ENCODE peak calls at places on chromosomes 6 and 20, in nine cellular contexts. V is IMR-90, O is AG04450, T is GM10248, A is psoas muscle, R is uterus, M is Peyer's patch, D is choroid plexus epithelial cell, S is PC-3. J is an unnamed sample.

GRCh38 chr6:157741321-157741720 is 81.7 kb upstream of the SNX9 start:
- DNase-seq in V (no peak), O (no peak), T (no peak), A (no peak), R (no peak), M (no peak), D (no peak), S (no peak), J (no peak)

GRCh38 chr6:129521946-129522345 is 188.0 kb downstream of the ARHGAP18 start:
- DNase-seq in V (no peak), O (no peak), T (no peak), A (no peak), R (no peak), M (no peak), D (no peak), S (no peak), J (no peak)

GRCh38 chr20:17848649-17849048 is 119.9 kb downstream of the SNX5 start:
- DNase-seq in V (no peak), O (no peak), T (no peak), A (no peak), R (no peak), M (peak), D (no peak), S (no peak), J (no peak)

GRCh38 chr20:44572551-44573500 is 9.6 kb upstream of the PKIG start:
- DNase-seq in V (peak), O (peak), T (no peak), A (peak), R (peak), M (no peak), D (peak), S (peak), J (peak)

GRCh38 chr6:117352466-117353081 is 73.2 kb downstream of the ROS1 start:
- DNase-seq in V (peak), O (no peak), T (no peak), A (no peak), R (no peak), M (no peak), D (peak), S (peak), J (peak)

GRCh38 chr20:57633945-57634491 is 13.8 kb upstream of the ZBP1 start:
- DNase-seq in V (no peak), O (no peak), T (no peak), A (no peak), R (no peak), M (peak), D (no peak), S (no peak), J (no peak)

GRCh38 chr6:133646021-133646682 is 242.8 kb upstream of the TCF21 start:
- DNase-seq in V (peak), O (no peak), T (no peak), A (no peak), R (no peak), M (no peak), D (peak), S (peak), J (peak)

GRCh38 chr20:2756056-2756611 is 44.3 kb downstream of the CPXM1 start:
- DNase-seq in V (peak), O (peak), T (peak), A (no peak), R (no peak), M (no peak), D (peak), S (peak), J (peak)

GRCh38 chr6:139962663-139963314 is 588.3 kb upstream of the CITED2 start:
- DNase-seq in V (no peak), O (no peak), T (no peak), A (no peak), R (no peak), M (no peak), D (no peak), S (no peak), J (no peak)

GRCh38 chr6:30101939-30102700 is 10.8 kb downstream of the TRIM31 start:
- DNase-seq in V (peak), O (peak), T (peak), A (peak), R (peak), M (peak), D (peak), S (peak), J (peak)

GRCh38 chr20:43409041-43409913 is 48.4 kb upstream of the SRSF6 start:
- DNase-seq in V (peak), O (peak), T (no peak), A (no peak), R (no peak), M (no peak), D (peak), S (peak), J (peak)

GRCh38 chr6:160139420-160139851 is 17.8 kb downstream of the SLC22A1 start:
- DNase-seq in V (peak), O (peak), T (no peak), A (no peak), R (peak), M (no peak), D (peak), S (peak), J (peak)

GRCh38 chr6:164113637-164114036 is 699.1 kb downstream of the QKI start:
- DNase-seq in V (no peak), O (no peak), T (no peak), A (no peak), R (no peak), M (no peak), D (no peak), S (no peak), J (no peak)

GRCh38 chr6:12012566-12013367 is 655 bp downstream of the HIVEP1 start:
- DNase-seq in V (peak), O (peak), T (peak), A (peak), R (peak), M (peak), D (peak), S (peak), J (peak)

GRCh38 chr6:56102216-56102615 is 145.2 kb downstream of the COL21A1 start:
- DNase-seq in V (no peak), O (no peak), T (no peak), A (no peak), R (no peak), M (no peak), D (no peak), S (peak), J (no peak)

GRCh38 chr6:39224058-39224457 is 5.2 kb downstream of the KCNK5 start:
- DNase-seq in V (no peak), O (no peak), T (no peak), A (no peak), R (no peak), M (no peak), D (no peak), S (no peak), J (no peak)

GRCh38 chr6:167974644-167975344 is 22.7 kb upstream of the KIF25 start:
- DNase-seq in V (peak), O (no peak), T (no peak), A (no peak), R (no peak), M (no peak), D (peak), S (peak), J (no peak)

GRCh38 chr6:27770724-27771123 is 141.5 kb downstream of the OR2B2 start:
- DNase-seq in V (no peak), O (no peak), T (no peak), A (no peak), R (no peak), M (no peak), D (no peak), S (no peak), J (no peak)

GRCh38 chr6:169592558-169592957 is 109.3 kb downstream of the WDR27 start:
- DNase-seq in V (peak), O (peak), T (no peak), A (no peak), R (no peak), M (no peak), D (peak), S (peak), J (no peak)

GRCh38 chr20:36969478-36970186 is 18.1 kb upstream of the SAMHD1 start:
- DNase-seq in V (no peak), O (no peak), T (no peak), A (no peak), R (no peak), M (peak), D (peak), S (no peak), J (no peak)

GRCh38 chr20:53003420-53003819 is 31.3 kb downstream of the TSHZ2 start:
- DNase-seq in V (no peak), O (no peak), T (no peak), A (no peak), R (no peak), M (no peak), D (no peak), S (no peak), J (no peak)

GRCh38 chr20:18288748-18289705 is 700 bp downstream of the ZNF133 start:
- DNase-seq in V (peak), O (no peak), T (no peak), A (peak), R (no peak), M (no peak), D (peak), S (no peak), J (peak)

GRCh38 chr20:3156811-3157619 is 2.6 kb downstream of the FASTKD5 start:
- DNase-seq in V (peak), O (no peak), T (peak), A (no peak), R (no peak), M (no peak), D (peak), S (no peak), J (no peak)

GRCh38 chr6:104404377-104404776 is 455.3 kb downstream of the HACE1 start:
- DNase-seq in V (no peak), O (no peak), T (no peak), A (no peak), R (no peak), M (no peak), D (no peak), S (no peak), J (no peak)

GRCh38 chr6:6987749-6988148 is 120.0 kb upstream of the RREB1 start:
- DNase-seq in V (no peak), O (no peak), T (no peak), A (no peak), R (no peak), M (no peak), D (no peak), S (no peak), J (no peak)

GRCh38 chr6:37103169-37104039 is 66.5 kb upstream of the PIM1 start:
- DNase-seq in V (no peak), O (no peak), T (no peak), A (peak), R (peak), M (peak), D (peak), S (peak), J (peak)

GRCh38 chr20:1430004-1430451 is 36.6 kb downstream of the NSFL1C start:
- DNase-seq in V (peak), O (peak), T (no peak), A (no peak), R (no peak), M (no peak), D (peak), S (peak), J (no peak)

GRCh38 chr20:10075606-10076005 is 40.8 kb downstream of the ANKEF1 start:
- DNase-seq in V (no peak), O (no peak), T (no peak), A (no peak), R (no peak), M (no peak), D (no peak), S (no peak), J (no peak)

GRCh38 chr20:10077886-10078285 is 43.1 kb downstream of the ANKEF1 start:
- DNase-seq in V (no peak), O (no peak), T (no peak), A (no peak), R (no peak), M (no peak), D (no peak), S (no peak), J (no peak)

GRCh38 chr20:10078403-10078802 is 43.6 kb downstream of the ANKEF1 start:
- DNase-seq in V (no peak), O (no peak), T (no peak), A (no peak), R (no peak), M (no peak), D (no peak), S (no peak), J (no peak)

GRCh38 chr20:10076126-10077080 is 41.6 kb downstream of the ANKEF1 start:
- DNase-seq in V (no peak), O (no peak), T (no peak), A (no peak), R (no peak), M (no peak), D (peak), S (peak), J (peak)

DNA sequence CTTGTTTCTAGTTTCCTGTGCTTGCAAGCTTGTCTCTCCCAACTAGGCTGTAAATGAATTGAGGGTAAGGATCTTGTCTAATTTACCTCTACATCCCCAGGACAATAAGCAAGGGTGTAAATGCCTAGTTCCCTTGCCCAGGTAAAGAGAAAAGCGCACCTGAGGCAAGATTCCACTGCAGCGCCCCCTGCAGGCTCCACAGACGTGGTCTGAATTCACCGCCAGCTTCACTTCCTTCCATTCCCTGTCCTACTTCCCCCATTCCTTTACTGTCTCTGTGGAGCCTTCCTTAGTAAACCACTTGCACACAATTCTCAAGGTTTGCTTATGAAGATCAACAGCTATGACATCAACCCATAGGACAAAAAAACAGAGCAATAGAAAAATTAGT is 42.3 kb downstream of the ANKEF1 start:
- DNase-seq in V (no peak), O (no peak), T (no peak), A (no peak), R (no peak), M (no peak), D (no peak), S (no peak), J (no peak)
- TF ChIP-seq CTCF in V (no peak), O (peak), T (no peak), A (no peak), R (no peak), M (peak), D (peak), S (peak), J (peak)

DNA sequence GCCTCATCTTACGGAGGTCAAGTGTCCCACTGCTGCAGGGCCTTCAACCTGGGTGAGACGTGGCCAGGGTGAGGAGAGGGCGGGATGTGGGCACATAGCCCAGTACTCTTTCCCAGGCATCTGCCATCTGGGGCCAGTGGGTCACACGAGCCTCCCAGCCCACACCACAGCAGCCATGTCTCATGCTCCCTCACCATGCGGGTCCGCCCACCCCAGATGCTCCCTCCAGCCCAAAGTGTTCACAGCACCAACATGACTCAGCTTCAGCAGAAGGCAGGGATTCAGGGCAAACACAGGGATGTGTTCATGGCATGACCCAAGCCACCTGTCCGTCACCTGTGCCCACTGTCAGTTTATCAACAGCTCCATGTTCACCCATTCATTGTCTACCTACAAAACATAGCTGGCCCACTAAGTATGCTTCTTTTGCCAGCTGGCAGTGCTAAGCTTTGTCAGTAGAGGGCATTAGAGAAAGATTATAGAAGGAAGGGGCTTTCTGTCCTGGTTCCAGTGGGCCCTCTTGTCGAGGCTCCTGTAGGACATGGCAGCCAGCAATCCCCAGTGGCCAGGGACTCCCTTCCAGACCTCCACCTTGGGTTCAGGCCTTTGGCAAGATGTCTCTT is 109.2 kb downstream of the FOXF2 start:
- DNase-seq in V (peak), O (no peak), T (no peak), A (no peak), R (no peak), M (no peak), D (no peak), S (no peak), J (no peak)
- TF ChIP-seq CTCF in V (no peak), O (peak), T (peak), A (no peak), R (no peak), M (no peak), D (peak), S (peak), J (no peak)

GRCh38 chr6:19873031-19873430 is 35.9 kb downstream of the ID4 start:
- DNase-seq in V (no peak), O (no peak), T (no peak), A (no peak), R (no peak), M (no peak), D (no peak), S (peak), J (peak)
- TF ChIP-seq CTCF in V (peak), O (no peak), T (no peak), A (no peak), R (no peak), M (no peak), D (peak), S (peak), J (no peak)

DNA sequence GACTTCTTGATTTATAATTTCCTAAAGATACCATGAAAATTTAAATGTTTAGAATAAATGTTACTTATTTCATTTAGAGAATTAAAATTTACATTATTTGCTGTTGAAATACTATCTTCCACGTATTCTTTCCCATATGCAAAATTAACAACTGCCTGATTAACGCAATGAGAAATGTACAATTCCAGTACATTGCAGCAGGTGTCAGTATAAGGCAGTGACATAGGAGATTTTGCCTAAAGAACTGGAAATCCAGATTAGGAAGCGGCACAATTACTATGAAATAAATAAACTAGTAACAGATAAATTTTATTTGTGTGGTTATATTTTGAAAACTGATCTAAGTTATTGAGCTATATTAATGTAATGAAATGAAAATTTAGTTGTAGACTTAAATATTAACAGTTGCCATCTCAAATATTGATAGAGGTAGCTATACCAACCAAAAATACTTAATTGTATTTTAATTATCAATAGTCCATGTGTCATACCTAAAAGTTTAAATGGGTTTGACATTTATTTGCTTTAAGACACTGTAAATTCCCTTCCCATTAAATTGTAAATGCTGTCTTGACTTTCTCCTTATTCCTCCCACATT is 300.2 kb downstream of the UTRN start:
- DNase-seq in V (peak), O (no peak), T (no peak), A (no peak), R (no peak), M (no peak), D (peak), S (peak), J (peak)
- TF ChIP-seq CTCF in V (peak), O (peak), T (peak), A (peak), R (peak), M (peak), D (peak), S (peak), J (peak)

DNA sequence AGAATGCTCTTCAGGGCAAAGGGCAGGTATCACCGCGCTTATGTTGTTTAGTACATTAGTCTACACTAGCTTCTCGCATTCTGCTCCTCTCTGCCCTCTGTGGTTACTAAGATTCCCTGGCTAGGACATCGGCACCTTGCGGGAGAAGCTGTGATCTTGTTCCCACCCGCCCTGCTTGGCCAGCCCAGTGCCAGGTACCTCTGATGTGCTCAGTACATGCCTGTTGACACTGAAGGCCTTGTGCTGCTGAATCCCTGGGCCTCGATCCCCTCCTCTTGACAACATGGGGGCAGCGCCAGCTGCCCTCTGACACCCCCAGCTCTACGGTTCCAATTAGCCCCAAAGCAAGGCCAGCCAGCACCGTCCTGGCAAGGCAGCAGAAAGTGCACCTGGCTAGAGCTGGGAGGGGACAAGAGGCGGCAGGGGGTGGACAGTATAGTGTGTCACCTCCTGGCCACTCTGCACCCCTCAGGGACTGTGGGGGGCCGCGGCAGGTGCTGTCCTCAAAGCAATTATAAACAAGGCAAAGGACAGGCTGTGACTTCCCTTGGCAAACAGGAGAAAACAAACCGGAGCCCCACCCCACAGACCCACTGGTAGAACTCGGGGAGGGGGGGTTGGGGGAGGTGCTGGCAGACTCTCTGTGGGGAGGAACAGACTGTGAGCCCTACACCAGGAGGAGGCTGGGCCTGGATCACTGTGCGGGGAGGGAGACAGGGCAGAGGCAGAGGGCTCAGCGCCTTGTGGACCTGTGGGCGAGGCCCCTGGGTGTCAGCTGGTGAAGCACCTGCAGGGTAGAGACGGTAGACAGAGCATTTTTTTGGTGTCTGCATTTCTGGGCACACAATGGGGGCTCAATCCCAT is 7.1 kb downstream of the TFEB start:
- DNase-seq in V (no peak), O (no peak), T (no peak), A (no peak), R (no peak), M (peak), D (no peak), S (no peak), J (no peak)
- TF ChIP-seq CTCF in V (no peak), O (no peak), T (no peak), A (no peak), R (no peak), M (no peak), D (no peak), S (no peak), J (no peak)

DNA sequence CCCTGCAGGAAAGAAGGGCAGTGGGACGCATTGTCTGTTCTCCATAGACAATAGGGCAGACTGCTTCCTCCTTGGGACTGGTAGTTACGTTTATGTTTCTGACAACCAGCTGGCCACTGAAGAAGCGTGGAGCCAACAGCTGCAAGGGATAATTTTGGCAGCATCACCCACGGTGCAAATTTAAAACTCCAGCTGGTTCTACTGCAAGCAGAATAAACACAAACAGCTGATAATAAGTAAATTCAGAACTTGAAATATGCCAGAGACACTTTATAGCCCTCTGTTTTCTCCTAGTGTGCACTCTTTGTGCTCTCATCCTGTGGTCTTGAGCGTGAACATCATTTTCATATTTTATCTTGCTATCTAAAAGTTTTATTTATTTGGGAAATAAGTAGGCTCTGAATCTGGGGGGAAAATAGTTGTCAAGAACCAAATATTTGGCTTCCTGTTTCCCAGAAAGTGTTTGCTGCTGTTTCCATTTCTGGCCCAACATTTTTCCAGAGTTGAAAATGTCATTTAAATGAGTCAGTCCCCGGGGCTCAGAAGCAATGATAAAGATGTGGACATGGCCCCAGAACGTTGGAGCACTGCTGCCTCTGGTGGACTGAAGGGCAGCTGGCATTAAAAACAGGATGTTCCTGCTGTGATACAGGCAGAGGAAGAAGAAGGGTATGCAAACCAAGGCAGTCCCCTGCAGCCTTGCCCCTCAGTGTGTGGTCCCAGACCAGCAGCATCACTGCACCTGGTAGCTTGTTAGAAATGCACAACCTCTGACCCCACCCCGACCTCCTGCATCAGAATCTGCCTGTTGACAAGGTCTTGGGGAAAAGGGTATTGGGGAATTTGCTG is 12.5 kb upstream of the THBD start:
- DNase-seq in V (peak), O (peak), T (no peak), A (peak), R (peak), M (no peak), D (peak), S (peak), J (peak)
- TF ChIP-seq CTCF in V (peak), O (peak), T (no peak), A (peak), R (peak), M (peak), D (peak), S (peak), J (no peak)